ENCODE peak calls at places on chromosomes 3 and 15, in nine cellular contexts. I is brain microvascular endothelial cell; E is activated naive CD4-positive, alpha-beta T cell treated with anti-CD3 and anti-CD28 coated beads, Interleukin-2, amount 10 ng/mL, durations not matched to agents 7 days and 5 days; U is GM03348; J is GM13977; K is stimulated activated CD4-positive, alpha-beta T cell treated with anti-CD3 and anti-CD28 coated beads, Interleukin-2, amount 100 ng/mL, for 48 hours; B is GM23338; M is esophagus muscularis mucosa; S is GOT3. Z is an unnamed sample.

GRCh38 chr3:128317101-128317697 is 149.5 kb downstream of the DNAJB8 start:
- DNase-seq in K (no peak), S (no peak), I (no peak), M (no peak), J (no peak), B (no peak), U (no peak), E (no peak), Z (no peak)

GRCh38 chr15:52558196-52558595 is 10.6 kb downstream of the ARPP19 start:
- DNase-seq in E (peak; percentile 49), B (no peak), M (no peak), S (no peak), J (peak; percentile 32), U (no peak), K (peak; percentile 54), I (peak; percentile 85), Z (no peak)

GRCh38 chr15:33116218-33116617 is 78.3 kb downstream of the FMN1 start:
- DNase-seq in M (no peak), K (no peak), B (no peak), E (no peak), J (no peak), I (no peak), U (no peak), S (no peak), Z (no peak)

GRCh38 chr3:142660379-142660778 is 63.5 kb upstream of the TRPC1 start:
- DNase-seq in B (no peak), M (no peak), S (no peak), J (no peak), U (no peak), K (no peak), I (no peak), E (no peak), Z (no peak)

GRCh38 chr3:44885618-44886017 is 11.2 kb downstream of the TGM4 start:
- DNase-seq in E (no peak), I (peak; percentile 98), K (no peak), B (no peak), J (no peak), M (no peak), U (peak; percentile 94), S (no peak), Z (no peak)

GRCh38 chr3:120497318-120497717 is 46.5 kb upstream of the FSTL1 start:
- DNase-seq in J (no peak), B (no peak), K (no peak), S (no peak), M (peak; percentile 14), E (no peak), U (peak; percentile 49), I (peak; percentile 95), Z (no peak)

GRCh38 chr3:105119801-105120340 is 246.8 kb upstream of the ALCAM start:
- DNase-seq in I (no peak), J (no peak), E (no peak), K (no peak), U (no peak), M (no peak), B (no peak), S (no peak), Z (no peak)

GRCh38 chr15:91660174-91660649 is 193.3 kb upstream of the SLCO3A1 start:
- DNase-seq in E (peak; percentile 32), M (no peak), J (no peak), B (peak; percentile 44), K (no peak), S (no peak), I (no peak), U (no peak), Z (peak; percentile 20)

GRCh38 chr15:51132384-51133139 is 37.9 kb upstream of the TNFAIP8L3 start:
- DNase-seq in K (no peak), J (peak; percentile 26), U (peak; percentile 86), M (no peak), S (no peak), I (peak; percentile 96), E (peak; percentile 27), B (peak; percentile 59), Z (peak; percentile 56)

GRCh38 chr3:35678552-35679220 is 39.4 kb downstream of the ARPP21 start:
- DNase-seq in E (no peak), I (no peak), K (no peak), U (no peak), B (no peak), J (no peak), S (no peak), M (no peak), Z (no peak)